ENCODE peak calls at places on chromosomes 2 and 18, in eight cellular contexts. V is skeletal muscle cell; D is stimulated activated naive CD8-positive, alpha-beta T cell treated with anti-CD3 and anti-CD28 coated beads, Interleukin-15, amount 100 ng/mL, for 72 hours; Q is substantia nigra; Y is NCI-H524; I is GM23248; B is amniotic stem cell; M is GOT3. E is an unnamed sample.

GRCh38 chr2:236985940-236986339 is 99.7 kb upstream of the COPS8 start:
- DNase-seq in V (no peak), D (no peak), Q (no peak), Y (no peak), I (no peak), B (no peak), M (no peak), E (no peak)

GRCh38 chr2:196088209-196088608 is 19.6 kb upstream of the DNAH7 start:
- DNase-seq in V (peak), D (no peak), Q (no peak), Y (no peak), I (peak), B (no peak), M (no peak), E (peak)

GRCh38 chr18:79614211-79615028 is 65.2 kb upstream of the CTDP1 start:
- DNase-seq in V (no peak), D (no peak), Q (no peak), Y (no peak), I (no peak), B (no peak), M (no peak), E (peak)

GRCh38 chr2:231176061-231176460 is 22.4 kb upstream of the ARMC9 start:
- DNase-seq in V (no peak), D (no peak), Q (no peak), Y (no peak), I (no peak), B (no peak), M (no peak), E (no peak)

GRCh38 chr2:225399509-225399908 is at the start of gene NYAP2:
- DNase-seq in V (no peak), D (no peak), Q (no peak), Y (peak), I (no peak), B (no peak), M (no peak), E (peak)

GRCh38 chr2:10094271-10094814 is 14.1 kb upstream of the CYS1 start:
- DNase-seq in V (no peak), D (no peak), Q (no peak), Y (peak), I (no peak), B (no peak), M (no peak), E (no peak)

GRCh38 chr18:48125724-48126123 is 195.3 kb upstream of the SMAD2 start:
- DNase-seq in V (no peak), D (no peak), Q (no peak), Y (no peak), I (no peak), B (no peak), M (no peak), E (no peak)

GRCh38 chr2:100243671-100244030 is 78.7 kb downstream of the LONRF2 start:
- DNase-seq in V (no peak), D (no peak), Q (no peak), Y (no peak), I (no peak), B (no peak), M (no peak), E (no peak)

E was measured in NCI-H69.